ENCODE peak calls at places on chromosome 17, in four cellular contexts. One of them, this sample, is unnamed.

GRCh38 chr17:79806863-79807720 is 10.2 kb upstream of the CBX8 start:
- DNase-seq in HepG2: no peak
- DNase-seq in K562: no peak
- DNase-seq in WTC11: no peak
- DNase-seq in this sample: no peak

GRCh38 chr17:15966183-15966878 is 21.4 kb downstream of the ADORA2B start:
- DNase-seq in WTC11: peak
- DNase-seq in HepG2: peak
- DNase-seq in K562: no peak
- DNase-seq in this sample: no peak

GRCh38 chr17:2847601-2848255 is 51.5 kb downstream of the RAP1GAP2 start:
- DNase-seq in WTC11: no peak
- DNase-seq in K562: no peak
- DNase-seq in HepG2: no peak
- DNase-seq in this sample: no peak

GRCh38 chr17:43171761-43172487 is 910 bp downstream of the NBR1 start:
- DNase-seq in K562: no peak
- DNase-seq in WTC11: no peak
- DNase-seq in HepG2: peak
- DNase-seq in this sample: peak

GRCh38 chr17:17289701-17290100 is 8.7 kb upstream of the COPS3 start:
- DNase-seq in K562: no peak
- DNase-seq in HepG2: no peak
- DNase-seq in WTC11: no peak
- DNase-seq in this sample: no peak

GRCh38 chr17:81831957-81832607 is 1.0 kb downstream of the MCRIP1 start:
- DNase-seq in WTC11: no peak
- DNase-seq in HepG2: no peak
- DNase-seq in K562: no peak
- DNase-seq in this sample: no peak

GRCh38 chr17:18332909-18333489 is 17.9 kb downstream of the SMCR8 start:
- DNase-seq in WTC11: no peak
- DNase-seq in K562: no peak
- DNase-seq in HepG2: no peak
- DNase-seq in this sample: no peak

GRCh38 chr17:19785854-19786253 is 37.8 kb upstream of the ALDH3A1 start:
- DNase-seq in K562: no peak
- DNase-seq in WTC11: peak
- DNase-seq in HepG2: no peak
- DNase-seq in this sample: no peak

GRCh38 chr17:76686538-76687277 is 24.1 kb downstream of the MXRA7 start:
- DNase-seq in HepG2: no peak
- DNase-seq in WTC11: no peak
- DNase-seq in K562: peak
- DNase-seq in this sample: no peak

GRCh38 chr17:32769846-32770245 is 107.1 kb downstream of the MYO1D start:
- DNase-seq in HepG2: peak
- DNase-seq in WTC11: no peak
- DNase-seq in K562: no peak
- DNase-seq in this sample: peak

GRCh38 chr17:16322636-16323035 is 30.6 kb downstream of the CENPV start:
- DNase-seq in HepG2: no peak
- DNase-seq in K562: no peak
- DNase-seq in WTC11: no peak
- DNase-seq in this sample: no peak

GRCh38 chr17:413016-413350 is 60.4 kb upstream of the RPH3AL start:
- DNase-seq in WTC11: no peak
- DNase-seq in K562: no peak
- DNase-seq in HepG2: no peak
- DNase-seq in this sample: no peak

GRCh38 chr17:38322156-38322779 is 21.5 kb downstream of the GPR179 start:
- DNase-seq in WTC11: peak
- DNase-seq in HepG2: peak
- DNase-seq in K562: peak
- DNase-seq in this sample: peak

GRCh38 chr17:76153640-76154039 is 12.6 kb upstream of the FOXJ1 start:
- DNase-seq in K562: no peak
- DNase-seq in WTC11: no peak
- DNase-seq in HepG2: peak
- DNase-seq in this sample: no peak

GRCh38 chr17:31394544-31394943 is 3.1 kb downstream of the RAB11FIP4 start:
- DNase-seq in HepG2: peak
- DNase-seq in WTC11: peak
- DNase-seq in K562: peak
- DNase-seq in this sample: peak

GRCh38 chr17:77235370-77236080 is 94.8 kb downstream of the SEC14L1 start:
- DNase-seq in HepG2: no peak
- DNase-seq in WTC11: no peak
- DNase-seq in K562: no peak
- DNase-seq in this sample: no peak

GRCh38 chr17:76265624-76266243 is 586 bp downstream of the UBALD2 start:
- DNase-seq in HepG2: no peak
- DNase-seq in K562: peak
- DNase-seq in WTC11: peak
- DNase-seq in this sample: no peak

GRCh38 chr17:37430051-37430591 is 23.4 kb downstream of the TADA2A start:
- DNase-seq in HepG2: no peak
- DNase-seq in WTC11: no peak
- DNase-seq in K562: no peak
- DNase-seq in this sample: no peak

GRCh38 chr17:77924757-77925336 is 33.7 kb upstream of the TNRC6C start:
- DNase-seq in WTC11: peak
- DNase-seq in HepG2: no peak
- DNase-seq in K562: no peak
- DNase-seq in this sample: no peak

GRCh38 chr17:79622201-79622601 is 11.3 kb upstream of the RBFOX3 start:
- DNase-seq in HepG2: no peak
- DNase-seq in K562: no peak
- DNase-seq in WTC11: peak
- DNase-seq in this sample: no peak

GRCh38 chr17:70071127-70071526 is 3.9 kb upstream of the KCNJ16 start:
- DNase-seq in K562: no peak
- DNase-seq in WTC11: no peak
- DNase-seq in HepG2: no peak
- DNase-seq in this sample: no peak

GRCh38 chr17:49616546-49617205 is 41.0 kb downstream of the NXPH3 start:
- DNase-seq in K562: no peak
- DNase-seq in HepG2: no peak
- DNase-seq in WTC11: no peak
- DNase-seq in this sample: no peak

GRCh38 chr17:50177476-50177875 is 11.7 kb downstream of the SGCA start:
- DNase-seq in HepG2: no peak
- DNase-seq in K562: no peak
- DNase-seq in WTC11: no peak
- DNase-seq in this sample: no peak

GRCh38 chr17:78802008-78802407 is 19.9 kb upstream of the CYTH1 start:
- DNase-seq in K562: no peak
- DNase-seq in WTC11: no peak
- DNase-seq in HepG2: no peak
- DNase-seq in this sample: no peak

GRCh38 chr17:57577751-57578607 is 167.1 kb downstream of the CCDC182 start:
- DNase-seq in WTC11: no peak
- DNase-seq in HepG2: peak
- DNase-seq in K562: no peak
- DNase-seq in this sample: no peak

DNA sequence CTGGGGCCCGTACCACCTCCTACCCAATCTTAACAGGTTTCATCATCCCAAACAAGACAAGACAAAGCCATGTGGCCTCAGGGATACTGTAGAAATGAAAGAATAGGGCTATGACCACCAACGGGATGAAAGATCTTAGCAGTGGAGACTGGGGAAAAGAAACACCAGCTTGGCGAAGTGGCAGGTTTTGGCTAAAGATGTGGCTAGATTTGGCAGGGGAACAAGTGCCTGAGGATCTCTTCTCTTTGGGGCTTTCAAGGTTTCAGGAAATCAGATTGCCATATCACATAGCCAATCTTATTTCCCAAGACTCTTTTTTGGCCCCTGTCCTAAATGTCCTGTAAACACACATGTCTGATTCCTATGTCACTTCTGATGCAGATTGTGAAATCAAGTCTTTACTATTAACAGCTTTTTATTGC is 6.9 kb downstream of the KRT24 start:
- DNase-seq in HepG2: no peak
- DNase-seq in WTC11: no peak
- DNase-seq in K562: no peak
- DNase-seq in this sample: no peak
- TF ChIP-seq NR3C1 in HepG2: no peak
- TF ChIP-seq NR3C1 in WTC11: no peak
- TF ChIP-seq NR3C1 in K562: no peak
- TF ChIP-seq NR3C1 in this sample: no peak

GRCh38 chr17:73831699-73832098 is 187.5 kb upstream of the SDK2 start:
- DNase-seq in HepG2: no peak
- DNase-seq in WTC11: no peak
- DNase-seq in K562: no peak
- DNase-seq in this sample: no peak

GRCh38 chr17:73838815-73839214 is 194.6 kb upstream of the SDK2 start:
- DNase-seq in WTC11: no peak
- DNase-seq in HepG2: no peak
- DNase-seq in K562: no peak
- DNase-seq in this sample: no peak

GRCh38 chr17:73833779-73834613 is 189.8 kb upstream of the SDK2 start:
- DNase-seq in HepG2: no peak
- DNase-seq in K562: no peak
- DNase-seq in WTC11: no peak
- DNase-seq in this sample: peak

GRCh38 chr17:73835605-73836004 is 191.4 kb upstream of the SDK2 start:
- DNase-seq in K562: no peak
- DNase-seq in WTC11: no peak
- DNase-seq in HepG2: no peak
- DNase-seq in this sample: no peak

DNA sequence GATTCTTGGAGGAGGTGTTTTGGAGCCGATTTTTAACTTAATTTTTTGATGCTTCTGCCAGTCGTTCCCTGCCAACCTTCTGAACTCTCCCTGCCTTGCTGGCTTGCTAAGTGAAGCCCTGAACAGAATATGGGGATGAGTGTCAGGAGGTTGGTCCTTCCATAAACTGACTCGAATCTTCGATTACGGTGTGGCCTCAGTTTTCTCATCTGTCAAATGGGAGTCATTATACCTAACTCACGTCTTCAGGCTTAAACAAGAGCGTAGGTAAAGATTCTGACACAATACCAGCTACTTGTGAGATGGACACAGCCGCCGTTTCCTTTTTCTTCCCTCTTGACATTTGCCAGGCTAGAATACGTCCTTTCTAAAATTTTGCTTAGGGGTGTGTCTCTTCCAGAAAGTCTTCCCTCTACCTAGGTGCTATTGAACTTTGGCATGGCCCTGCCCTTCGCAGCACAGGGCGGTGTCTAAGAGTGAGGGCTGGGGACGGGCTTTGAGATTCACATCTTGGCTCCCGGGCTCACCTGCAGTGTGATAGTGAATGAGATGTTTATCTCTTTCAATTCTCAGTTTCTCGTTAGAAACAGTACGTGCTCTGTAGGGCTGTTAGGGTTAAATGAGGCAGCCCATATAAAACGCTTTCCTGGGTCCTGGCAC is 190.6 kb upstream of the SDK2 start:
- DNase-seq in HepG2: no peak
- DNase-seq in WTC11: no peak
- DNase-seq in K562: no peak
- DNase-seq in this sample: no peak
- TF ChIP-seq CTCF in HepG2: no peak
- TF ChIP-seq CTCF in WTC11: no peak
- TF ChIP-seq CTCF in K562: no peak
- TF ChIP-seq CTCF in this sample: no peak

GRCh38 chr17:7721612-7722011 is 4.1 kb downstream of the DNAH2 start:
- DNase-seq in WTC11: no peak
- DNase-seq in K562: no peak
- DNase-seq in HepG2: no peak
- DNase-seq in this sample: no peak
- TF ChIP-seq NR3C1 in WTC11: no peak
- TF ChIP-seq NR3C1 in K562: no peak
- TF ChIP-seq NR3C1 in HepG2: no peak
- TF ChIP-seq NR3C1 in this sample: no peak

GRCh38 chr17:28475151-28475900 is 1.9 kb downstream of the SLC13A2 start:
- DNase-seq in HepG2: peak
- DNase-seq in K562: no peak
- DNase-seq in WTC11: no peak
- DNase-seq in this sample: peak

GRCh38 chr17:28472871-28473497 is 460 bp upstream of the SLC13A2 start:
- DNase-seq in K562: no peak
- DNase-seq in HepG2: no peak
- DNase-seq in WTC11: no peak
- DNase-seq in this sample: no peak

GRCh38 chr17:28471531-28472342 is 1.7 kb upstream of the SLC13A2 start:
- DNase-seq in K562: no peak
- DNase-seq in WTC11: no peak
- DNase-seq in HepG2: no peak
- DNase-seq in this sample: no peak

GRCh38 chr17:28474035-28474640 is 694 bp downstream of the SLC13A2 start:
- DNase-seq in HepG2: no peak
- DNase-seq in K562: no peak
- DNase-seq in WTC11: no peak
- DNase-seq in this sample: no peak

GRCh38 chr17:28473542-28473941 is at the start of gene SLC13A2:
- DNase-seq in HepG2: no peak
- DNase-seq in WTC11: peak
- DNase-seq in K562: no peak
- DNase-seq in this sample: no peak
- TF ChIP-seq CTCF in HepG2: peak
- TF ChIP-seq CTCF in WTC11: no peak
- TF ChIP-seq CTCF in K562: no peak
- TF ChIP-seq CTCF in this sample: no peak

This sample was measured in A549.